ENCODE peak calls at places on chromosomes 4 and X, in seven cellular contexts. N, D, W, R, I, K and G are unnamed samples.

GRCh38 chr4:54498661-54499111 is 159.1 kb upstream of the KIT start:
- DNase-seq in W (no peak), N (peak; percentile 59), R (no peak), K (no peak), D (peak; percentile 63), I (peak; percentile 77), G (no peak)

GRCh38 chrX:19954707-19955106 is 36.2 kb downstream of the BCLAF3 start:
- DNase-seq in D (no peak), N (peak; percentile 16), K (no peak), I (peak; percentile 7), W (no peak), R (no peak), G (no peak)

GRCh38 chr4:130689182-130689581 is 1593.2 kb downstream of the C4orf33 start:
- DNase-seq in D (no peak), K (no peak), W (no peak), N (no peak), I (peak; percentile 22), R (no peak), G (no peak)

GRCh38 chrX:51894697-51895336 is 1.4 kb downstream of the MAGED1 start:
- DNase-seq in N (peak; percentile 28), R (peak; percentile 21), K (peak; percentile 55), D (no peak), W (peak; percentile 48), I (peak; percentile 34), G (no peak)

GRCh38 chr4:67465032-67465762 is 80.1 kb downstream of the CENPC start:
- DNase-seq in D (no peak), W (no peak), N (peak; percentile 15), I (peak; percentile 9), R (no peak), K (no peak), G (no peak)

GRCh38 chr4:75919914-75920313 is 17.7 kb upstream of the PPEF2 start:
- DNase-seq in K (no peak), N (peak; percentile 41), R (no peak), D (no peak), W (no peak), I (peak; percentile 27), G (peak; percentile 67)

GRCh38 chrX:50103866-50104566 is 96.8 kb downstream of the AKAP4 start:
- DNase-seq in I (peak; percentile 27), K (no peak), D (no peak), R (peak; percentile 19), W (peak; percentile 48), N (peak; percentile 18), G (no peak)

GRCh38 chr4:15531792-15532191 is 62.1 kb downstream of the CC2D2A start:
- DNase-seq in N (no peak), W (no peak), R (no peak), I (no peak), K (no peak), D (no peak), G (no peak)

GRCh38 chr4:42750091-42750490 is 93.2 kb upstream of the ATP8A1 start:
- DNase-seq in I (no peak), N (no peak), K (no peak), W (no peak), R (no peak), D (no peak), G (no peak)

GRCh38 chrX:80331285-80331684 is 89.0 kb upstream of the TENT5D start:
- DNase-seq in R (no peak), N (no peak), I (no peak), W (no peak), K (no peak), D (no peak), G (no peak)

GRCh38 chr4:126701756-126702155 is 931.0 kb upstream of the INTU start:
- DNase-seq in D (peak; percentile 33), K (peak; percentile 41), R (no peak), I (peak; percentile 67), N (no peak), W (no peak), G (peak; percentile 36)

GRCh38 chr4:85864806-85865205 is 389.9 kb downstream of the ARHGAP24 start:
- DNase-seq in N (no peak), D (no peak), W (no peak), I (no peak), K (no peak), R (no peak), G (no peak)

GRCh38 chrX:121256653-121257052 is 209.2 kb downstream of the GLUD2 start:
- DNase-seq in D (no peak), I (peak; percentile 63), R (no peak), K (no peak), N (no peak), W (no peak), G (no peak)

GRCh38 chr4:170272959-170273358 is 183.2 kb upstream of the AADAT start:
- DNase-seq in W (no peak), R (no peak), I (no peak), D (no peak), K (no peak), N (no peak), G (no peak)

GRCh38 chrX:30220646-30221045 is 5.3 kb downstream of the MAGEB2 start:
- DNase-seq in W (no peak), N (no peak), R (no peak), D (no peak), K (no peak), I (no peak), G (no peak)

GRCh38 chr4:176238819-176239218 is 30.2 kb downstream of the ASB5 start:
- DNase-seq in I (peak; percentile 29), K (no peak), D (peak; percentile 34), N (peak; percentile 33), R (no peak), W (no peak), G (no peak)

GRCh38 chrX:49242545-49243066 is 7.3 kb downstream of the CCDC22 start:
- DNase-seq in N (no peak), W (no peak), R (no peak), I (peak; percentile 13), D (no peak), K (no peak), G (no peak)

DNA sequence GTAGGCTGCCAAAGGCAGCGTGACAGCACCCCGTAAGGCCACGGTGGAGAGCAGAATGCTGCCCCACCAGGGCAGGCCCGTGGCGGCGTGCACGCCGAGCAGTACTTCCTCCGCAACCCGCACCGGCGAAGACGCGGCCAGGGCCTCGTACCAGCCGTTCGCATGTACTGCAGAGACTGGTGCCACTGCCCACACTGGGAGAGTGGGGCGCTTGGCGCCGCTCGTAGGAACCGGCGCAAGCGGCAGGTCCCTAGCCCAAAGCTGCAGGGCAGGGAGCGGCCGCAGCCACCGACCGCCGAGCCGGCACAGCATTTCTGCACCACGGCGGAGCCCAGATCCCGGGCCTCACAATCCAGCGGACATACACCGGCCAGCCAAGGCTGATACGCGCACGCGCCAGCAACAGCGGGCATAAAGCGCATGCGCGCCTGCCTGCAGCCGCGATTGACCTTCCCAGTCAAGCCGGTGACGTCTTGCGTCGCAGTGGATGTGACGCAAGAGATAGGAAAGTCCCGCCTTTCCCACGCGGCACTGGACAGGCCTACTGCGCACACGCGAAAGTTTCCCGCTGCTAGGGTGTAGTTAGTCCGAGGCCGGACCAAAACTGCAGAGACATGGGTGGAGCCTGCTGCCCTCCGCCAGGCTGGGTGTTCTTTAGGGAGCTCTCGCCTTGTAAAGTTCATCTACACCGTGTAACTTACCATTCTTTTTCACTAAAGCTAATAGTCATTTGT is at the start of gene COX18:
- DNase-seq in K (peak; percentile 99), R (peak; percentile 98), D (peak; percentile 94), I (peak; percentile 99), N (peak; percentile 99), W (peak; percentile 98), G (peak; percentile 96)
- TF ChIP-seq CTCF in K (no peak), R (no peak), D (no peak), I (no peak), N (no peak), W (no peak), G (no peak)

GRCh38 chrX:154818916-154819770 is 13.9 kb upstream of the MPP1 start:
- DNase-seq in D (no peak), I (no peak), N (no peak), K (no peak), R (no peak), W (no peak), G (no peak)

GRCh38 chrX:154819771-154820341 is 14.6 kb upstream of the MPP1 start:
- DNase-seq in W (no peak), N (no peak), K (no peak), I (no peak), D (no peak), R (no peak), G (no peak)

GRCh38 chrX:154821523-154821922 is 12.9 kb downstream of the SMIM9 start:
- DNase-seq in R (no peak), I (no peak), D (no peak), N (no peak), W (no peak), K (no peak), G (no peak)

GRCh38 chrX:154824638-154825037 is 9.8 kb downstream of the SMIM9 start:
- DNase-seq in K (no peak), D (no peak), N (no peak), W (no peak), I (no peak), R (no peak), G (no peak)

GRCh38 chrX:154822029-154822428 is 12.4 kb downstream of the SMIM9 start:
- DNase-seq in I (no peak), W (no peak), D (no peak), K (no peak), R (no peak), N (no peak), G (no peak)
- H3K4me3 ChIP-seq in I (no peak overlapping the region), W (no peak overlapping the region), D (no peak overlapping the region), K (no peak overlapping the region), R (no peak overlapping the region), N (no peak overlapping the region), G (no peak overlapping the region)

GRCh38 chr4:94954273-94954672 is 196.5 kb downstream of the BMPR1B start:
- DNase-seq in I (no peak), N (no peak), D (no peak), K (no peak), R (no peak), W (no peak), G (no peak)

GRCh38 chr4:94962484-94962883 is 204.7 kb downstream of the BMPR1B start:
- DNase-seq in N (no peak), D (no peak), R (no peak), W (no peak), K (no peak), I (no peak), G (no peak)

GRCh38 chr4:94961420-94961819 is 203.7 kb downstream of the BMPR1B start:
- DNase-seq in N (peak; percentile 27), D (no peak), I (peak; percentile 46), W (no peak), K (no peak), R (no peak), G (no peak)

GRCh38 chr4:94960703-94961102 is 202.9 kb downstream of the BMPR1B start:
- DNase-seq in D (no peak), K (no peak), I (no peak), N (peak; percentile 37), W (no peak), R (no peak), G (no peak)

DNA sequence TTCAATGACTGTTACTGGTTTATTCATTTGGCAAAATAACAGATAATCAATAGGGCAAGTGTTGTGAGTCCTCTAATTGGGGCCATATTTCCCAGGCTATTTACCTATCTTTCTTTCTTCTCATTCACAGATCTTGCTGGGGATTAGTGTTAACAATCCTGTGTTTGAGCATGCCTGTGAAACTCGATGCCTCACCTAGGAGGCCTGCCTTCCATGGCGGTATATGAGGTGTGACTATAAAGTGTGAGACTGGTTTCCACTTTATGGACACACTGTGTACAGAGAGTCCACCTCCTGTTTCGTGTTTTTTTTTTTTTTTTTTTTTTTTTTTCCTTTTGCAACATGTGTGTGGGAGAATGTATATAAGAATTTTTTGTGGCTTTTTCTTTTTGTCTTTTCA is 199.3 kb downstream of the BMPR1B start:
- DNase-seq in R (no peak), N (no peak), I (no peak), W (no peak), D (no peak), K (no peak), G (no peak)
- TF ChIP-seq CTCF in R (no peak), N (no peak), I (no peak), W (no peak), D (no peak), K (no peak), G (no peak)

GRCh38 chrX:2485460-2485753 is 15.4 kb downstream of the DHRSX start:
- DNase-seq in K (no peak), I (no peak), R (no peak), N (peak; percentile 18), D (no peak), W (no peak), G (no peak)
- H3K4me3 ChIP-seq in K (peak overlapping the region; percentile 28), I (peak overlapping the region; percentile 39), R (peak overlapping the region; percentile 32), N (peak overlapping the region; percentile 17), D (peak overlapping the region; percentile 22), W (no peak overlapping the region), G (no peak overlapping the region)